ENCODE peak calls at places on chromosomes 2 and 18, in four cellular contexts. W is A549, X is HepG2, S is K562. Y is an unnamed sample.

GRCh38 chr2:23669413-23670244 is 257.3 kb downstream of the ATAD2B start:
- DNase-seq in X (peak), S (no peak), W (no peak), Y (no peak)

GRCh38 chr2:26710174-26710573 is 17.7 kb downstream of the KCNK3 start:
- DNase-seq in W (no peak), X (no peak), S (no peak), Y (no peak)

GRCh38 chr2:1671916-1672315 is 72.4 kb downstream of the PXDN start:
- DNase-seq in S (no peak), X (no peak), W (no peak), Y (no peak)

GRCh38 chr18:53567935-53568574 is 656.4 kb downstream of the MBD2 start:
- DNase-seq in S (peak), X (peak), W (peak), Y (peak)

GRCh38 chr2:106219813-106220212 is 25.7 kb upstream of the UXS1 start:
- DNase-seq in S (no peak), W (no peak), X (no peak), Y (no peak)

GRCh38 chr2:30422437-30422805 is 24.6 kb upstream of the LCLAT1 start:
- DNase-seq in X (no peak), W (peak), S (peak), Y (no peak)

GRCh38 chr2:55742996-55743395 is 49.4 kb upstream of the PNPT1 start:
- DNase-seq in W (no peak), S (no peak), X (no peak), Y (no peak)

GRCh38 chr2:234951386-234952269 is at the start of gene SH3BP4:
- DNase-seq in W (peak), S (peak), X (peak), Y (peak)

GRCh38 chr2:165453672-165454071 is 15.8 kb upstream of the CSRNP3 start:
- DNase-seq in X (no peak), W (no peak), S (no peak), Y (no peak)

GRCh38 chr2:110943070-110943634 is 177.6 kb upstream of the BCL2L11 start:
- DNase-seq in S (no peak), X (no peak), W (no peak), Y (no peak)

GRCh38 chr2:42050350-42051167 is 2.7 kb downstream of the PKDCC start:
- DNase-seq in X (no peak), W (no peak), S (no peak), Y (no peak)

GRCh38 chr2:214946949-214947348 is 137.5 kb upstream of the BARD1 start:
- DNase-seq in S (no peak), W (no peak), X (no peak), Y (no peak)

GRCh38 chr2:44171018-44171417 is 2.3 kb downstream of the PPM1B start:
- DNase-seq in W (peak), S (no peak), X (peak), Y (peak)

GRCh38 chr2:44526352-44526751 is 164.6 kb downstream of the CAMKMT start:
- DNase-seq in X (no peak), S (no peak), W (no peak), Y (no peak)

GRCh38 chr18:58186258-58186948 is 142.4 kb downstream of the NEDD4L start:
- DNase-seq in W (peak), S (no peak), X (no peak), Y (peak)

GRCh38 chr2:128160616-128161275 is 69.7 kb downstream of the UGGT1 start:
- DNase-seq in X (no peak), S (no peak), W (no peak), Y (no peak)

GRCh38 chr2:39954346-39954745 is 175.3 kb upstream of the THUMPD2 start:
- DNase-seq in X (no peak), W (no peak), S (no peak), Y (peak)

GRCh38 chr2:238896641-238897040 is 48.8 kb downstream of the TWIST2 start:
- DNase-seq in W (no peak), X (no peak), S (no peak), Y (no peak)

GRCh38 chr2:238895901-238896600 is 48.2 kb downstream of the TWIST2 start:
- DNase-seq in X (peak), S (no peak), W (no peak), Y (peak)

GRCh38 chr2:238894226-238894949 is 46.5 kb downstream of the TWIST2 start:
- DNase-seq in S (no peak), X (no peak), W (no peak), Y (no peak)

GRCh38 chr2:238894950-238895298 is 47.0 kb downstream of the TWIST2 start:
- DNase-seq in W (no peak), X (no peak), S (no peak), Y (no peak)

DNA sequence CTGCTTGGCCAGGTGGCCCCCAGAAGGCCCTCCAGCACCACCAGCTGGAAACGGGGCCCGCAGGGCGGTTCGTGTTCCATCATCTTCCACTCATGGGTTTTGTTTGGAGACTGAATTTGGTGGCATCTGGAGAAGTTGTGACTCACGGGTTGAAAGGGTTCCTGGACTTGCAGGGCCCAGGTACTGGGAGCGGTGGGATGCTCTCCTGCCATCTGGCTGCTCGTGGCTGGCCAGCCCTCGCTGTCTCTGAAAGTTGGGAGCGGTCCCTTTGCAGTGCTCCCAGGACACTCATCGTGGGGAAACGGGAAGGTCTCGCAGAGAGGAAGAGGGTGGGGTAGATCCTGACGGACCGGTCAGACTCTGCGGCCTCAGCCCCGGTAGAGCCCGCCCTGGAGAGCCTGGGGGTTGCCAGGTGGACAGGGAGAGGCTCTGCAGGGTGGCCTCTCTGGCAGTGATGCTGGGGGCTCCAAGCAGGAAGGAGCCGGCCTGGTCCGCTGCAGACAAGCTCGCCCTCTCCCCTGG is 47.5 kb downstream of the TWIST2 start:
- DNase-seq in S (no peak), W (no peak), X (no peak), Y (no peak)
- TF ChIP-seq MYC in S (no peak), W (no peak), X (no peak), Y (no peak)

DNA sequence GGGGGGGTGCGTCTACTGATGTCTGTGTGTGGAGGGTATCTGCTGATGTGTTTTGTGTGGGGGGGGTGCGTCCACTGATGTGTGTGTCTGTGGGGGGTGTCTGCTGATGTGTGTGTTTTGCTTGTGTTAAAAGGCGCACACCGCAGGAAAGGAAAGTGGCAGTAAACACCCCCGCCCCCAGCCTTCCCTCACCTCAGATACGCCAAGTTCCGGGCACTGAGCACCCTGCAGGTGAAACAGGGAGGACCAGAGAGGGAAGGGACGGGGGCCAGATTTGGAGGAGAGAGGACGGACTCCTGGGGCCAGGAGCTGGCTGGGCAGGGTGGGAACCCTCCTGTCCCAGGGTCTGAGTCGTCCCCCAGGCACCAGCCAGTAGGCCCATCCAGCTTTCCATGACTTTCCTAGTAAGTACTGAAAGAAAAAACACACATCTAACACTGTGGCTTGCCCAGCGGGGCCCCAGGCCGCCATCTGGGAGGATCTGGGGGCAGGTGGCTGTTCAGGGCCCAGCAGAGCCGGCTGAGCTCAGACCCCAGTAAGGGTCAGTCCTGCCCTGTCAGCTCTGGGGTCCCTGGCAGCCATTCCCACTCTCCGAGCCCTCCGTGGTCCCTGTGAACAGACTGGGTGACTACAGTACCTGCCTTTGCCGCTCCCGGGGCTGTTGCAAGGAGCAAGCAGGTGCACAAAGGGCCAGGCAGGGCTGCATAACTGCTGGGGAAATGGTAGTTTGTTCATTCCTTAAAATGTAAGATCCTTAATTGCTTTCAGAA is 126.9 kb downstream of the NFATC1 start:
- DNase-seq in X (no peak), S (no peak), W (no peak), Y (no peak)
- TF ChIP-seq JUN in X (no peak), S (no peak), W (no peak), Y (no peak)

GRCh38 chr2:174108579-174108978 is 139.8 kb downstream of the OLA1 start:
- DNase-seq in S (no peak), X (peak), W (no peak), Y (no peak)

GRCh38 chr2:174106736-174107135 is 141.6 kb upstream of the SP3 start:
- DNase-seq in W (no peak), X (no peak), S (no peak), Y (no peak)

DNA sequence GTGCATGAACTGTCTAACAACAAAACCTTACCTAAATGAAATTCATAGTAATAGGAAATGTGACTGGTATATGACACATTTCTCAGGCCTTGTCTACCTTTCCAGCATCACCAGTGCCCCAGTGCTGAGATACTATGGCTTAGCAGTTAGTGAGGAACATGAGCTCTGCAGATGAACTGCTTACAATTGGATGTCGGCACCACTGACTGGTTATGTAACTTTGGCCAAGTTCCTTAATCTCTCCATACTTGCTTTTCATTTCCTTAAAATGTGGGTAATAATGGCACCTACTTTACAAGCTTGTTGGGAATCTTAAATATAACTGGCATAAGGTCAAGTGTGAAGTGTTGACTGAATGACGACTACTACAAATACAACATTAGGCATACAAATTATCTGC is 136.3 kb downstream of the OLA1 start:
- DNase-seq in W (no peak), X (no peak), S (no peak), Y (no peak)
- TF ChIP-seq MYC in W (no peak), X (no peak), S (no peak), Y (no peak)

GRCh38 chr2:172328103-172328835 is 99.1 kb upstream of the ITGA6 start:
- DNase-seq in X (no peak), W (no peak), S (no peak), Y (no peak)
- TF ChIP-seq JUN in X (no peak), W (no peak), S (no peak), Y (no peak)

DNA sequence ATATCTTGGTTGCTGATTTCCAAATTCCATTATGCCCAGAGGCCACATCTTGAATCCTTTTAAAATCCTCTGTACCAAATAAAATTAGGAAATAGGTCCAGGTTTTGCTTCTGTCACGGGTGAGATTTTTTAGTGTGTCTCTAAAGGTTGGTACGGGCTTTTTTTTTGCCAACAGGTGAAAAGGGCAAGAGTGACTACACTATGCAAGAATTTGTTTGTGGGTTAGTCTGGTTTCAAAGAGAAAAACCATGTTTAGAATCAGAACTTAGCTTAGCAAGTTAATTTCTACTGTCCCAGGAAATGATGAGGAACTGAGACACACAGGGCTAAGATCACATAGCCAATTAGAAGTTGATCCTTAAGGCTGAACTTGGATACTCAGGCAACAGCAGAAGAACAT is 41.7 kb downstream of the POLR1A start:
- DNase-seq in W (no peak), S (no peak), X (no peak), Y (no peak)
- TF ChIP-seq MYC in W (no peak), S (no peak), X (no peak), Y (no peak)

GRCh38 chr2:73109796-73110540 is 2.8 kb downstream of the RAB11FIP5 start:
- DNase-seq in S (no peak), W (no peak), X (no peak), Y (no peak)

GRCh38 chr2:73112026-73112912 is 479 bp downstream of the RAB11FIP5 start:
- DNase-seq in W (peak), S (peak), X (peak), Y (peak)

GRCh38 chr2:73112913-73113633 is at the start of gene RAB11FIP5:
- DNase-seq in W (peak), S (peak), X (peak), Y (peak)

GRCh38 chr2:73110622-73111299 is 2.0 kb downstream of the RAB11FIP5 start:
- DNase-seq in X (no peak), W (no peak), S (peak), Y (peak)

GRCh38 chr2:73111300-73112025 is 1.3 kb downstream of the RAB11FIP5 start:
- DNase-seq in S (peak), X (peak), W (peak), Y (peak)
- TF ChIP-seq JUN in S (no peak), X (no peak), W (no peak), Y (no peak)

GRCh38 chr18:51726614-51727013 is 529.1 kb upstream of the MEX3C start:
- DNase-seq in W (no peak), X (no peak), S (no peak), Y (no peak)
- TF ChIP-seq MYC in W (no peak), X (no peak), S (no peak), Y (no peak)

GRCh38 chr2:205902041-205902898 is 183.7 kb downstream of the INO80D start:
- DNase-seq in W (peak), S (peak), X (peak), Y (no peak)
- TF ChIP-seq JUN in W (no peak), S (peak), X (no peak), Y (peak)

DNA sequence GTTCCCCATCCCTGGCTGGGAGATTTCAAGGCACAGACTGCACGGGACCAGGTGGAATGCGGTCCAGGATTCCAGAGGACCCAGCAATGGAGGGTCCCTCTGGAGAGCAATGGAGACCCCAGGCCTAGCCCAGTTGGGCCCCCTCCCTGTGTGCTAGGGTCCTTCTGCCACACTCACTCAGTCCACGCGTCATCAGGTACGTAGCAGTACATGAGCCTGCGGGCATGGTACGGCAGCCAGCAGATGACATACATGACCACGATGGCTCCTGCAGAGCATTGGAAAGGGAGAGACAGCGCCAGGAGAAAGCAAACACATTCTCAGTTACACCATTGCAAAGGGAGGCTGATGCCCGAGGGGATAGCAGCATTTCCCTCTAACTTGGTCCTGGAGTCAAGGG is 10.1 kb downstream of the NTSR2 start:
- DNase-seq in X (no peak), W (no peak), S (no peak), Y (no peak)
- TF ChIP-seq MYC in X (no peak), W (no peak), S (no peak), Y (no peak)